ENCODE peak calls at places on chromosomes 16 and 17, in five cellular contexts. One of them, this sample, is unnamed.

GRCh38 chr17:47852113-47852949 is 1.4 kb upstream of the SP6 start:
- DNase-seq in HCT116: no peak
- DNase-seq in adrenal gland: no peak
- DNase-seq in mucosa of descending colon: no peak
- DNase-seq in kidney epithelial cell: no peak
- DNase-seq in this sample: no peak

GRCh38 chr16:14527411-14528044 is 102.5 kb downstream of the PARN start:
- DNase-seq in HCT116: no peak
- DNase-seq in adrenal gland: no peak
- DNase-seq in mucosa of descending colon: no peak
- DNase-seq in kidney epithelial cell: no peak
- DNase-seq in this sample: no peak

GRCh38 chr16:50144211-50144610 is 8.9 kb upstream of the TENT4B start:
- DNase-seq in HCT116: no peak
- DNase-seq in adrenal gland: no peak
- DNase-seq in mucosa of descending colon: no peak
- DNase-seq in kidney epithelial cell: no peak
- DNase-seq in this sample: no peak

GRCh38 chr17:65064452-65065019 is 8.0 kb upstream of the GNA13 start:
- DNase-seq in HCT116: no peak
- DNase-seq in adrenal gland: no peak
- DNase-seq in mucosa of descending colon: no peak
- DNase-seq in kidney epithelial cell: peak
- DNase-seq in this sample: no peak

GRCh38 chr16:3046506-3047386 is at the start of gene MMP25:
- DNase-seq in HCT116: no peak
- DNase-seq in adrenal gland: no peak
- DNase-seq in mucosa of descending colon: no peak
- DNase-seq in kidney epithelial cell: no peak
- DNase-seq in this sample: no peak

GRCh38 chr17:49588312-49588711 is 12.6 kb downstream of the NXPH3 start:
- DNase-seq in HCT116: no peak
- DNase-seq in adrenal gland: no peak
- DNase-seq in mucosa of descending colon: no peak
- DNase-seq in kidney epithelial cell: no peak
- DNase-seq in this sample: no peak

GRCh38 chr16:30368122-30368791 is 2.0 kb downstream of the TBC1D10B start:
- DNase-seq in HCT116: no peak
- DNase-seq in adrenal gland: no peak
- DNase-seq in mucosa of descending colon: no peak
- DNase-seq in kidney epithelial cell: no peak
- DNase-seq in this sample: no peak

GRCh38 chr16:70746040-70746707 is 54.8 kb downstream of the VAC14 start:
- DNase-seq in HCT116: peak
- DNase-seq in adrenal gland: peak
- DNase-seq in mucosa of descending colon: peak
- DNase-seq in kidney epithelial cell: no peak
- DNase-seq in this sample: peak

GRCh38 chr17:20992987-20993862 is 49.6 kb downstream of the USP22 start:
- DNase-seq in HCT116: peak
- DNase-seq in adrenal gland: peak
- DNase-seq in mucosa of descending colon: peak
- DNase-seq in kidney epithelial cell: peak
- DNase-seq in this sample: peak

DNA sequence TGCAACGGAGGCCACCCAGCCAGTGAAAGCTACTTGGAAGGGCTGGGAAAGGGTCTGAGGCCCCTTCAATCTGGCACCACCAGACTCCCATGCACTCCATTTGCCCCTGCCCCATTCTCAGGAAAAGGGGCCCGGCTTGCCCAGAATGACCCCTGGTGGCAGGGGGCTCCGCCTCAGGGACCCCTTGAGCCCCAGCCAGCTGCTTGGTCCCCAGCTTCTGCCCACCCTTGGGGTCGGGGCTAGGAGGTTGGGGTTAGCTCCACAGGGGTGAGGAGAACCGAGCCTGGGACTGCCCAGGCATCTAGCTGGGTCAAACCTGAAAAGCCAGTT is 1.3 kb downstream of the RHBDF1 start:
- DNase-seq in HCT116: no peak
- DNase-seq in adrenal gland: no peak
- DNase-seq in mucosa of descending colon: no peak
- DNase-seq in kidney epithelial cell: no peak
- DNase-seq in this sample: no peak
- H3K4me3 ChIP-seq in HCT116: peak
- H3K4me3 ChIP-seq in adrenal gland: no peak
- H3K4me3 ChIP-seq in mucosa of descending colon: no peak
- H3K4me3 ChIP-seq in kidney epithelial cell: peak
- H3K4me3 ChIP-seq in this sample: peak

DNA sequence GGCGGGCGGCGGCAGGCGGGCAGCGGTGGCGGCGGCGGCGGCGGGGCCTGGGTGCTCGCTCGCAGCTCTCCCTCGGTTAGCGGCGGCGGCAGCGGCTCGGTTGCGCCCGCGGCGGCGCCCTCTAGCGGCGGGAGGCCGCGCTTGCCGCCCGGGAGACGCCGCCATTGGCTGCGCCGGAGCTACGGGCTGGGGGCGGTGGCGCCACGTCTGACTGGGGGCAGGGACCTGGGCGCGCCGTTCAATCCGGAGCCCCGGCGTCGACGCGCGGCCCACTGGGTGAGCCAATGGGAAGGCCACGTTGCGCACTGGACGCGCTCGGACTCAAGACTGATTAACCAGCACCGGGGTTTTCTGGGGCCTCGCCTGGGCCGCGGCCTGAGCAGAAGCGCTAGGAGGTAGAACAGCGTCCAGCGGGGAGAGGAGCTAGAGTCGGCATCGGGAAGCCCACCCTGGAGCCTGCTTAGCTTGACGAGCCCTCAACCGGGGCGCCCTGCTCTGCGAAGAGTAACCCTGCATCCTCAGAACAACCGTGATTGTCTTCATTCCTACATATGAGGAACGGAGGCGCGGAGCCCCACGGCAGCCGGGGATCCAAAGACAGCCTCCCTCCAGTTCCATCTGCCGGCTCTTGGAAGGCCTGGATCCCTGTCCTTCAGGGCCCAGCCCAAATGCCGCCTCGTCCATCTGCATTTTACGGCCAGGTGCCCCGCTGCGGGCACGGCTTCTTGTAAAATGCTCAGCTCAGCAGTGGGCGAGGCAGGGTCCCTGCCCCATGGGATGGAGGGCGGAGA is at the start of gene ZC3H7A:
- DNase-seq in HCT116: peak
- DNase-seq in adrenal gland: peak
- DNase-seq in mucosa of descending colon: peak
- DNase-seq in kidney epithelial cell: peak
- DNase-seq in this sample: peak
- TF ChIP-seq CTCF in HCT116: peak
- TF ChIP-seq CTCF in adrenal gland: no peak
- TF ChIP-seq CTCF in mucosa of descending colon: peak
- TF ChIP-seq CTCF in kidney epithelial cell: no peak
- TF ChIP-seq CTCF in this sample: peak

GRCh38 chr16:12187939-12188673 is 211.6 kb downstream of the SNX29 start:
- DNase-seq in HCT116: no peak
- DNase-seq in adrenal gland: no peak
- DNase-seq in mucosa of descending colon: no peak
- DNase-seq in kidney epithelial cell: peak
- DNase-seq in this sample: no peak

GRCh38 chr16:12193688-12194087 is 217.2 kb downstream of the SNX29 start:
- DNase-seq in HCT116: no peak
- DNase-seq in adrenal gland: no peak
- DNase-seq in mucosa of descending colon: no peak
- DNase-seq in kidney epithelial cell: no peak
- DNase-seq in this sample: no peak

GRCh38 chr16:12188674-12189249 is 212.2 kb downstream of the SNX29 start:
- DNase-seq in HCT116: no peak
- DNase-seq in adrenal gland: no peak
- DNase-seq in mucosa of descending colon: peak
- DNase-seq in kidney epithelial cell: peak
- DNase-seq in this sample: no peak

GRCh38 chr16:12195296-12195695 is 218.8 kb downstream of the SNX29 start:
- DNase-seq in HCT116: no peak
- DNase-seq in adrenal gland: no peak
- DNase-seq in mucosa of descending colon: no peak
- DNase-seq in kidney epithelial cell: no peak
- DNase-seq in this sample: no peak

DNA sequence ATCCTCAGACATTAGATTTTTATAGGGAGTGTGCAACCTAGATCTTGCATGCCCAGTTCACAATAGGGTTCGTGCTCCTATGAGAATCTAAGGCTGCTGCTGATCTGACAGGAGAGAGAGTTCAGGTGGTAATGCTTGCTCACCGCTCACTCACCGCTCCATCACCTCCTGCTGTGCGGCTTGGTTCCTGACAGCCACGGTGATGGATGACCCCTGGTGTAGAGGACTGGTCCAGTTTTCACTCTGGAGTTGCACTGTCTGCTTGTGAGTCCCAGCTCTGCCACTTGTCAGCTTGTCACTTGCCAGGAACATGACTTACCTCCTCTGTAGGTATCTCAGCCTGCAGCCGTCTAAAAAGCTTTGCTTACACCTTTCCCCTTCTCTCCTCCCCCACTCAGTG is 214.6 kb downstream of the SNX29 start:
- DNase-seq in HCT116: no peak
- DNase-seq in adrenal gland: no peak
- DNase-seq in mucosa of descending colon: no peak
- DNase-seq in kidney epithelial cell: no peak
- DNase-seq in this sample: no peak
- H3K4me3 ChIP-seq in HCT116: no peak
- H3K4me3 ChIP-seq in adrenal gland: no peak
- H3K4me3 ChIP-seq in mucosa of descending colon: no peak
- H3K4me3 ChIP-seq in kidney epithelial cell: no peak
- H3K4me3 ChIP-seq in this sample: no peak

DNA sequence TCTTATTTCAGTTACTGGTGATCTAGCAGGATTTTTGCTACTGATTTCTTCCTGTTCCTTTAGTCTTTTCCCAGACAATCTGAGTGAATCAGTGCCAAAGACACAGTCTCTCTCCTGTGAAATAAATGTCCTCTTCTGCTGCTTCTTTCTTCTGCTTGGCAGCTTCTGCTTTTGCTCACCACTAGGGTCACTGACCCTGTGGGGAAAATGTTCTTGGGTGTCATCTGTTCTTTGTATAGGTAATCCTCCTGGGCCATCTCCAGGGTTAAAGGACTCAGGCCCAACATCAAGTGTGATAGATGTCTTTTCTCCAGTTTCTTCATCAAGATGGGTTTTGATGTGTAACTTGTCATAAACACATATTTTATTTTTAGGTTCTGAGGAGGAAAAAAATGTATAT is 5.2 kb downstream of the PALB2 start:
- DNase-seq in HCT116: no peak
- DNase-seq in adrenal gland: no peak
- DNase-seq in mucosa of descending colon: no peak
- DNase-seq in kidney epithelial cell: no peak
- DNase-seq in this sample: no peak
- TF ChIP-seq CTCF in HCT116: no peak
- TF ChIP-seq CTCF in adrenal gland: no peak
- TF ChIP-seq CTCF in mucosa of descending colon: no peak
- TF ChIP-seq CTCF in kidney epithelial cell: no peak
- TF ChIP-seq CTCF in this sample: no peak

DNA sequence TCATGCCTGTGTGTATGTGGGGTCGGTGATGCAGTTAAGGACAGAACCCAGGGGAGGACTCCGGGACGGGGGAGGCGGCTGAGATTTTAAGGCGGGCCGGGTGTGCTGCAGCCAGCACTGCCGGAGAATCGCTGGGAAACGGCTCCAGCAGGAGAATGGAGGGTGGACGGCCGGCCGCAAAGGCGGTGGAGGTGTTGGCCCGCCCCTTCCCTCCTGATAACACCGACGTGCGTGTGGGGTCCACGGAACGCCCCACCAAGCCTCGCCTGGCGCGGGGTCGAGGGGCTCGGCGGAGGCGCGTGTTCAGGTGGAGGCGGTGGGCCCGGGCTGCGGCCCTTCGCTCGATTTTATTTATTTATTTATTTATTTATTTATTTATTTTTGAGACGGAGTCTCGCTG is 633 bp downstream of the ZNF843 start:
- DNase-seq in HCT116: no peak
- DNase-seq in adrenal gland: peak
- DNase-seq in mucosa of descending colon: no peak
- DNase-seq in kidney epithelial cell: no peak
- DNase-seq in this sample: no peak
- H3K4me3 ChIP-seq in HCT116: no peak
- H3K4me3 ChIP-seq in adrenal gland: peak
- H3K4me3 ChIP-seq in mucosa of descending colon: no peak
- H3K4me3 ChIP-seq in kidney epithelial cell: peak
- H3K4me3 ChIP-seq in this sample: peak

DNA sequence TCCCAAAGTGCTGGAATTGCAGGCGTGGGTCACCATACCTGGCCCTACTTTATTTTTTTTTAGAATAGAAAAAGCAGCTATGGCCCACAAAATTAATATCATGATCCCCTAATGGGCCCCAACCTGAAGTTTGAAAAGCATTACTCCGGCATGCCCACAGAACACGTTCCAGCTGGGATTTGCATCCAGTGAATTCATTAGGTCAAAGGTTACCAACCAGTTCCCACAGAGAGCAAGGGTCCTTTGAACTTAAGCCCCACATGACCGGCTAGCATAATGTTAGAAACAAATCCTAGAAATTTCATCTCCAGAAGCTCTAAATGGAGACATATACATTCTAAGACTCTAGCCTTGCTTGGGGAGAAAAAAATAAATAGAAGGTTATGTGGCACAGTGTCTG is 396.0 kb downstream of the NPIPA8 start:
- DNase-seq in HCT116: no peak
- DNase-seq in adrenal gland: no peak
- DNase-seq in mucosa of descending colon: no peak
- DNase-seq in kidney epithelial cell: no peak
- DNase-seq in this sample: no peak
- TF ChIP-seq CTCF in HCT116: no peak
- TF ChIP-seq CTCF in adrenal gland: no peak
- TF ChIP-seq CTCF in mucosa of descending colon: no peak
- TF ChIP-seq CTCF in kidney epithelial cell: no peak
- TF ChIP-seq CTCF in this sample: no peak

GRCh38 chr16:17251496-17251895 is 219.3 kb downstream of the XYLT1 start:
- DNase-seq in HCT116: no peak
- DNase-seq in adrenal gland: no peak
- DNase-seq in mucosa of descending colon: no peak
- DNase-seq in kidney epithelial cell: no peak
- DNase-seq in this sample: no peak
- H3K4me3 ChIP-seq in HCT116: no peak
- H3K4me3 ChIP-seq in adrenal gland: no peak
- H3K4me3 ChIP-seq in mucosa of descending colon: no peak
- H3K4me3 ChIP-seq in kidney epithelial cell: no peak
- H3K4me3 ChIP-seq in this sample: no peak

GRCh38 chr16:53357955-53358354 is 76.3 kb upstream of the RBL2 start:
- DNase-seq in HCT116: no peak
- DNase-seq in adrenal gland: no peak
- DNase-seq in mucosa of descending colon: no peak
- DNase-seq in kidney epithelial cell: no peak
- DNase-seq in this sample: no peak

GRCh38 chr16:53357208-53357586 is 77.1 kb upstream of the RBL2 start:
- DNase-seq in HCT116: no peak
- DNase-seq in adrenal gland: no peak
- DNase-seq in mucosa of descending colon: no peak
- DNase-seq in kidney epithelial cell: no peak
- DNase-seq in this sample: no peak

GRCh38 chr16:53358884-53359283 is 75.4 kb upstream of the RBL2 start:
- DNase-seq in HCT116: no peak
- DNase-seq in adrenal gland: no peak
- DNase-seq in mucosa of descending colon: no peak
- DNase-seq in kidney epithelial cell: no peak
- DNase-seq in this sample: no peak

GRCh38 chr16:53355064-53355463 is 79.2 kb upstream of the RBL2 start:
- DNase-seq in HCT116: no peak
- DNase-seq in adrenal gland: no peak
- DNase-seq in mucosa of descending colon: no peak
- DNase-seq in kidney epithelial cell: no peak
- DNase-seq in this sample: no peak

GRCh38 chr16:53356478-53357207 is 77.6 kb upstream of the RBL2 start:
- DNase-seq in HCT116: no peak
- DNase-seq in adrenal gland: no peak
- DNase-seq in mucosa of descending colon: no peak
- DNase-seq in kidney epithelial cell: no peak
- DNase-seq in this sample: no peak
- TF ChIP-seq CTCF in HCT116: peak
- TF ChIP-seq CTCF in adrenal gland: no peak
- TF ChIP-seq CTCF in mucosa of descending colon: no peak
- TF ChIP-seq CTCF in kidney epithelial cell: peak
- TF ChIP-seq CTCF in this sample: no peak

This sample was measured in LNCaP clone FGC.